ENCODE peak calls at places on chromosomes 16 and 17, in eight cellular contexts. L is HCT116; O is adrenal gland; E is CD8-positive, alpha-beta T cell; F is lung; I is esophagus squamous epithelium; Q is left lung; K is IMR-90. A is an unnamed sample.

GRCh38 chr17:55023626-55024025 is 55.1 kb downstream of the STXBP4 start:
- DNase-seq in L (no peak), F (no peak), E (no peak), Q (no peak), I (no peak), O (no peak), K (peak; percentile 6), A (no peak)

GRCh38 chr16:16940351-16940750 is 530.4 kb downstream of the XYLT1 start:
- DNase-seq in Q (no peak), I (no peak), O (no peak), E (no peak), F (no peak), K (no peak), L (no peak), A (no peak)

GRCh38 chr17:17877548-17878358 is 41.0 kb upstream of the SREBF1 start:
- DNase-seq in E (no peak), L (no peak), Q (peak; percentile 79), O (peak; percentile 92), I (peak; percentile 27), K (peak; percentile 90), F (peak; percentile 80), A (peak; percentile 71)

GRCh38 chr16:89331371-89332109 is 114.0 kb downstream of the ZNF778 start:
- DNase-seq in K (no peak), I (no peak), O (no peak), Q (no peak), F (no peak), L (no peak), E (no peak), A (no peak)

GRCh38 chr17:20109121-20109520 is 100.0 kb downstream of the SPECC1 start:
- DNase-seq in L (no peak), Q (no peak), E (no peak), O (no peak), K (no peak), I (no peak), F (no peak), A (no peak)

GRCh38 chr17:74859439-74860228 is at the start of gene GRIN2C:
- DNase-seq in Q (no peak), F (no peak), O (no peak), E (no peak), K (no peak), I (no peak), L (no peak), A (no peak)

GRCh38 chr16:70298988-70299938 is at the start of gene DDX19B:
- DNase-seq in K (peak; percentile 64), Q (peak; percentile 87), O (peak; percentile 82), L (peak; percentile 40), E (peak; percentile 13), F (peak; percentile 80), I (peak; percentile 33), A (no peak)

GRCh38 chr16:15946257-15947044 is 3.0 kb upstream of the ABCC1 start:
- DNase-seq in O (no peak), L (no peak), Q (no peak), E (no peak), I (no peak), F (no peak), K (peak; percentile 91), A (peak; percentile 50)

GRCh38 chr17:52762147-52762793 is 603.8 kb upstream of the CA10 start:
- DNase-seq in L (no peak), F (no peak), Q (no peak), O (no peak), K (no peak), E (no peak), I (no peak), A (no peak)

GRCh38 chr17:68580236-68580903 is 20.8 kb downstream of the FAM20A start:
- DNase-seq in O (peak; percentile 56), L (no peak), K (peak; percentile 17), I (no peak), E (no peak), F (peak; percentile 84), Q (peak; percentile 83), A (no peak)

GRCh38 chr16:89586853-89587252 is 11.3 kb downstream of the CPNE7 start:
- DNase-seq in K (no peak), L (no peak), O (no peak), I (no peak), F (no peak), Q (no peak), E (no peak), A (no peak)

GRCh38 chr17:602436-602835 is 112.2 kb downstream of the VPS53 start:
- DNase-seq in K (peak; percentile 62), I (no peak), E (no peak), L (no peak), O (no peak), Q (no peak), F (no peak), A (no peak)

GRCh38 chr17:80455328-80455710 is 21.1 kb downstream of the NPTX1 start:
- DNase-seq in F (no peak), I (no peak), E (peak; percentile 15), K (peak; percentile 46), O (peak; percentile 81), L (peak; percentile 34), Q (peak; percentile 50), A (no peak)

GRCh38 chr16:76226011-76226410 is 51.2 kb upstream of the CNTNAP4 start:
- DNase-seq in I (no peak), K (no peak), O (no peak), Q (no peak), E (no peak), F (no peak), L (no peak), A (no peak)

DNA sequence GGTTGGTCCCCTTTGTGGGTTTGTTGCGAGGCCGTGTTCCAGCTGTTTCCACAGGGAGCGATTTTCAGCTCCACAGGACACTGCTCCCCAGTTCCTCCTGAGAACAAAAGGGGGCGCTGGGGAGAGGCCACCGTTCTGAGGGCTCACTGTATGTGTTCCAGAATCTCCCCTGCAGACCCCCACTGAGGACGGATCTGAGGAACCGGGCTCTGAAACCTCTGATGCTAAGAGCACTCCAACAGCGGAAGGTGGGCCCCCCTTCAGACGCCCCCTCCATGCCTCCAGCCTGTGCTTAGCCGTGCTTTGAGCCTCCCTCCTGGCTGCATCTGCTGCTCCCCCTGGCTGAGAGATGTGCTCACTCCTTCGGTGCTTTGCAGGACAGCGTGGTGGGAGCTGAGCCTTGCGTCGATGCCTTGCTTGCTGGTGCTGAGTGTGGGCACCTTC is 27.3 kb upstream of the STH start:
- DNase-seq in Q (no peak), E (no peak), L (no peak), K (no peak), I (no peak), O (no peak), F (no peak), A (no peak)
- TF ChIP-seq CTCF in Q (no peak), E (no peak), L (peak; percentile 27), K (no peak), I (no peak), O (no peak), F (no peak), A (no peak)

GRCh38 chr17:16197276-16197675 is 18.1 kb downstream of the NCOR1 start:
- DNase-seq in O (no peak), E (no peak), K (peak; percentile 39), F (no peak), L (no peak), I (no peak), Q (no peak), A (no peak)

GRCh38 chr17:16199093-16199492 is 16.2 kb downstream of the NCOR1 start:
- DNase-seq in E (no peak), F (no peak), Q (no peak), L (no peak), O (no peak), I (no peak), K (peak; percentile 4), A (no peak)
- H3K4me3 ChIP-seq in E (no peak overlapping the region), F (no peak overlapping the region), Q (no peak overlapping the region), L (no peak overlapping the region), O (no peak overlapping the region), I (no peak overlapping the region), K (no peak overlapping the region), A (no peak overlapping the region)

DNA sequence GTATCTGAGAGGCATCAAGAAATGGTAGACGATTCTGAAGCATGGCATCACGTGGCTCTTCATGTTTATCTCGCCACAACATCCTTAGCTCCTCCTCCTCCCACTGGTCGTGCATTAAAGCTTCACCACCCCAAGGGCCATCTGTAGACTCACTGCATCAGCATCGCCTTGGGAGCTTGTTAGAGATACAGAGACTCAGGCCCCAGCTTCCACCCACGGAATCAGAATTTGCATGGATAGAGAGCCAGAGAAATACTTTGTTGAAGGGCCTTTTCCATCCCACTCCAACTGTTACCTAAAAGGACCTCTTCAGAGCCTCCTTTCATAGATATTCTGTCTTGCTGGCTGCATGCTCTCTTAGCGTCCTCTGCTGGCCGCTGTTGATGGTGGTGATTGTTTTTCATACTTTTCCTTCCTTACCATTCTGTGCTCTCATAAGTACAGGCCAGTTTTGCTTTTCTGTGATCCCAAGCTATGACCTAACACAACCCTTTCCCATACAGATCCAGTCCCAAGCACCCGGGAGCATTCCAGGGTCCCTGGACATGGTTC is 1049.4 kb upstream of the EEF2KMT start:
- DNase-seq in K (no peak), Q (no peak), F (no peak), O (no peak), L (no peak), I (no peak), E (no peak), A (no peak)
- TF ChIP-seq CTCF in K (no peak), Q (no peak), F (no peak), O (no peak), L (no peak), I (peak; percentile 17), E (no peak), A (no peak)

GRCh38 chr17:78618264-78619066 is 41.3 kb upstream of the DNAH17 start:
- DNase-seq in I (no peak), K (no peak), Q (peak; percentile 43), E (no peak), L (no peak), F (no peak), O (peak; percentile 17), A (no peak)
- H3K4me3 ChIP-seq in I (no peak overlapping the region), K (no peak overlapping the region), Q (no peak overlapping the region), E (no peak overlapping the region), L (no peak overlapping the region), F (no peak overlapping the region), O (no peak overlapping the region), A (no peak overlapping the region)

GRCh38 chr16:55661842-55662479 is 6.2 kb downstream of the SLC6A2 start:
- DNase-seq in L (no peak), O (no peak), F (no peak), Q (no peak), E (no peak), I (no peak), K (no peak), A (no peak)

GRCh38 chr16:55662641-55663040 is 6.9 kb downstream of the SLC6A2 start:
- DNase-seq in Q (no peak), E (no peak), L (no peak), I (no peak), K (no peak), F (no peak), O (no peak), A (no peak)

GRCh38 chr16:55663225-55663624 is 7.4 kb downstream of the SLC6A2 start:
- DNase-seq in L (no peak), Q (no peak), F (no peak), E (no peak), K (no peak), I (no peak), O (no peak), A (no peak)

GRCh38 chr16:55660026-55660425 is 4.2 kb downstream of the SLC6A2 start:
- DNase-seq in K (no peak), L (no peak), O (no peak), Q (no peak), E (no peak), F (no peak), I (no peak), A (no peak)

DNA sequence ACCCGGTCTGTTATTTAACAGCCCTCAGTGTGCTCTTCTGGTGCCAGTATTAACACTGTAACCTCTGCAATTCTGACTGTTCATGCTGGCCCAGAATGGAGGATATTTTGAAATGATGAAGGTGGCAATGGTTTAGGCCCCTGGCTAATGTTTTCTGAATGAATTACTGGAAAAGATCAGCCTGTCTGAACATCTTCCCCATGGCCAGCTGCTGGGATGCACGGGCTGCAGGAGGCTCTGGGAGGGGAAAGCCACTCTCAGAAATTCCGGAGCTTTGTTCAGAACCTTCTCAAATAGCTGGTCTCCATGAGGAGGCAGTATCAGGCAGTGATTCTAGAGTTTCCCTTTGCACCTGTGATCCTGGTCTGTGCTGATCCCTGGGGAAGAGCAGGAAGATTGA is 5.0 kb downstream of the SLC6A2 start:
- DNase-seq in Q (no peak), I (no peak), L (no peak), E (no peak), F (no peak), O (no peak), K (no peak), A (no peak)
- TF ChIP-seq CTCF in Q (no peak), I (no peak), L (no peak), E (no peak), F (no peak), O (no peak), K (no peak), A (no peak)

A was measured in AG04449.